ENCODE peak calls at places on chromosomes 12 and 14, in nine cellular contexts. One of them, this sample, is unnamed.

GRCh38 chr14:44505588-44505987 is 1.5 kb downstream of the FSCB start:
- DNase-seq in left ventricle myocardium inferior: no peak
- DNase-seq in H7: peak; percentile 16
- DNase-seq in IMR-90: no peak
- DNase-seq in CD4-positive, alpha-beta memory T cell: no peak
- DNase-seq in CD8-positive, alpha-beta memory T cell: no peak
- DNase-seq in mammary epithelial cell: no peak
- DNase-seq in GM23248: no peak
- DNase-seq in lung: no peak
- DNase-seq in this sample: no peak

GRCh38 chr12:84508325-84508861 is 404.2 kb downstream of the SLC6A15 start:
- DNase-seq in mammary epithelial cell: peak; percentile 88
- DNase-seq in lung: no peak
- DNase-seq in left ventricle myocardium inferior: no peak
- DNase-seq in CD4-positive, alpha-beta memory T cell: no peak
- DNase-seq in IMR-90: peak; percentile 75
- DNase-seq in H7: no peak
- DNase-seq in GM23248: peak; percentile 95
- DNase-seq in CD8-positive, alpha-beta memory T cell: no peak
- DNase-seq in this sample: no peak

GRCh38 chr12:53532026-53532425 is 24.7 kb upstream of the NPFF start:
- DNase-seq in mammary epithelial cell: no peak
- DNase-seq in GM23248: no peak
- DNase-seq in H7: no peak
- DNase-seq in lung: no peak
- DNase-seq in CD8-positive, alpha-beta memory T cell: no peak
- DNase-seq in left ventricle myocardium inferior: no peak
- DNase-seq in CD4-positive, alpha-beta memory T cell: no peak
- DNase-seq in IMR-90: no peak
- DNase-seq in this sample: no peak

GRCh38 chr14:42628591-42628990 is 1021.9 kb downstream of the LRFN5 start:
- DNase-seq in CD4-positive, alpha-beta memory T cell: no peak
- DNase-seq in IMR-90: no peak
- DNase-seq in GM23248: no peak
- DNase-seq in left ventricle myocardium inferior: no peak
- DNase-seq in lung: no peak
- DNase-seq in mammary epithelial cell: no peak
- DNase-seq in H7: no peak
- DNase-seq in CD8-positive, alpha-beta memory T cell: no peak
- DNase-seq in this sample: no peak

GRCh38 chr14:100575266-100575995 is 11.8 kb downstream of the BEGAIN start:
- DNase-seq in CD8-positive, alpha-beta memory T cell: no peak
- DNase-seq in GM23248: no peak
- DNase-seq in CD4-positive, alpha-beta memory T cell: peak; percentile 21
- DNase-seq in lung: no peak
- DNase-seq in mammary epithelial cell: no peak
- DNase-seq in H7: no peak
- DNase-seq in IMR-90: no peak
- DNase-seq in left ventricle myocardium inferior: no peak
- DNase-seq in this sample: no peak

GRCh38 chr12:19530631-19531020 is 91.3 kb downstream of the AEBP2 start:
- DNase-seq in lung: no peak
- DNase-seq in IMR-90: peak; percentile 17
- DNase-seq in CD4-positive, alpha-beta memory T cell: no peak
- DNase-seq in H7: no peak
- DNase-seq in mammary epithelial cell: peak; percentile 35
- DNase-seq in left ventricle myocardium inferior: no peak
- DNase-seq in GM23248: peak; percentile 67
- DNase-seq in CD8-positive, alpha-beta memory T cell: no peak
- DNase-seq in this sample: no peak

GRCh38 chr12:101782544-101782855 is 43.2 kb upstream of the SYCP3 start:
- DNase-seq in lung: no peak
- DNase-seq in left ventricle myocardium inferior: no peak
- DNase-seq in CD4-positive, alpha-beta memory T cell: no peak
- DNase-seq in IMR-90: peak; percentile 69
- DNase-seq in CD8-positive, alpha-beta memory T cell: no peak
- DNase-seq in H7: no peak
- DNase-seq in GM23248: no peak
- DNase-seq in mammary epithelial cell: no peak
- DNase-seq in this sample: no peak

GRCh38 chr12:79020106-79020505 is 155.5 kb downstream of the SYT1 start:
- DNase-seq in CD4-positive, alpha-beta memory T cell: no peak
- DNase-seq in GM23248: no peak
- DNase-seq in mammary epithelial cell: peak; percentile 62
- DNase-seq in lung: no peak
- DNase-seq in left ventricle myocardium inferior: no peak
- DNase-seq in H7: no peak
- DNase-seq in CD8-positive, alpha-beta memory T cell: no peak
- DNase-seq in IMR-90: peak; percentile 29
- DNase-seq in this sample: no peak

GRCh38 chr14:56807586-56808168 is 2.6 kb downstream of the OTX2 start:
- DNase-seq in H7: peak; percentile 51
- DNase-seq in CD8-positive, alpha-beta memory T cell: no peak
- DNase-seq in GM23248: no peak
- DNase-seq in mammary epithelial cell: no peak
- DNase-seq in CD4-positive, alpha-beta memory T cell: no peak
- DNase-seq in lung: no peak
- DNase-seq in IMR-90: no peak
- DNase-seq in left ventricle myocardium inferior: no peak
- DNase-seq in this sample: no peak

GRCh38 chr12:123223241-123223668 is 9.7 kb downstream of the MPHOSPH9 start:
- DNase-seq in mammary epithelial cell: no peak
- DNase-seq in lung: no peak
- DNase-seq in IMR-90: no peak
- DNase-seq in left ventricle myocardium inferior: no peak
- DNase-seq in CD4-positive, alpha-beta memory T cell: peak; percentile 71
- DNase-seq in CD8-positive, alpha-beta memory T cell: peak; percentile 37
- DNase-seq in GM23248: no peak
- DNase-seq in H7: no peak
- DNase-seq in this sample: no peak

GRCh38 chr12:24398605-24399004 is 449.1 kb upstream of the SOX5 start:
- DNase-seq in lung: no peak
- DNase-seq in mammary epithelial cell: no peak
- DNase-seq in H7: no peak
- DNase-seq in IMR-90: peak; percentile 15
- DNase-seq in CD8-positive, alpha-beta memory T cell: no peak
- DNase-seq in GM23248: no peak
- DNase-seq in CD4-positive, alpha-beta memory T cell: no peak
- DNase-seq in left ventricle myocardium inferior: no peak
- DNase-seq in this sample: no peak

DNA sequence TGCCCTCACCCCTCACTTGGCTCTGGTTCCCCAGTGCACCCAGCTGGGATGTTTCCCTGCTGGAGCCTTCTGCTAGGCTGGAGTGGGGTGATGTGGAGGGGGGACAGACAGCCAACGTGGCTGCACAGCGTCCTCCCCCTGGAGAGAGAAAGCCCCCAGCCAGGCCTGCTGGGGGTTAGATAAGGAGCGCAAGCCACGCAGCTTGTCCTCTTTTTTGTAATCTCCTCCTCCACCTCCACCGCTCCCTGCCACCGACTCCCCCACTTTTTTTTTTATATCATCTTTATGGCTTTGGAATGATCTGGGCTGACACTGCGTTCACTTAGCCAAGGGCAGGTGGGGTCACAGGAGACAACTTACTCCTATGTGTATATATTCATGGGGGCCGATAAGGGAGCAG is 169.8 kb upstream of the LHX5 start:
- DNase-seq in lung: no peak
- DNase-seq in GM23248: no peak
- DNase-seq in H7: no peak
- DNase-seq in IMR-90: no peak
- DNase-seq in CD4-positive, alpha-beta memory T cell: no peak
- DNase-seq in CD8-positive, alpha-beta memory T cell: no peak
- DNase-seq in mammary epithelial cell: no peak
- DNase-seq in left ventricle myocardium inferior: no peak
- DNase-seq in this sample: no peak
- H3K27me3 ChIP-seq in lung: peaks cover 4% of the 10 kb centered on the region
- H3K27me3 ChIP-seq in GM23248: peaks cover 3% of the 10 kb centered on the region
- H3K27me3 ChIP-seq in H7: no peaks in the 10 kb centered on the region
- H3K27me3 ChIP-seq in IMR-90: peaks cover 20% of the 10 kb centered on the region
- H3K27me3 ChIP-seq in CD4-positive, alpha-beta memory T cell: no peaks in the 10 kb centered on the region
- H3K27me3 ChIP-seq in CD8-positive, alpha-beta memory T cell: no peaks in the 10 kb centered on the region
- H3K27me3 ChIP-seq in mammary epithelial cell: peaks cover 1% of the 10 kb centered on the region
- H3K27me3 ChIP-seq in left ventricle myocardium inferior: peaks cover 97% of the 10 kb centered on the region
- H3K27me3 ChIP-seq in this sample: peaks cover 65% of the 10 kb centered on the region

GRCh38 chr14:75428230-75429104 is 645 bp downstream of the JDP2 start:
- DNase-seq in H7: peak; percentile 79
- DNase-seq in CD8-positive, alpha-beta memory T cell: no peak
- DNase-seq in mammary epithelial cell: peak; percentile 23
- DNase-seq in IMR-90: no peak
- DNase-seq in lung: peak; percentile 58
- DNase-seq in CD4-positive, alpha-beta memory T cell: no peak
- DNase-seq in GM23248: peak; percentile 73
- DNase-seq in left ventricle myocardium inferior: peak; percentile 63
- DNase-seq in this sample: no peak

GRCh38 chr14:75427482-75428229 is at the start of gene JDP2:
- DNase-seq in mammary epithelial cell: peak; percentile 26
- DNase-seq in IMR-90: peak; percentile 76
- DNase-seq in lung: peak; percentile 96
- DNase-seq in CD4-positive, alpha-beta memory T cell: peak; percentile 50
- DNase-seq in CD8-positive, alpha-beta memory T cell: peak; percentile 11
- DNase-seq in H7: peak; percentile 95
- DNase-seq in left ventricle myocardium inferior: peak; percentile 97
- DNase-seq in GM23248: peak; percentile 92
- DNase-seq in this sample: peak; percentile 95

GRCh38 chr14:75425443-75425842 is 2.4 kb upstream of the JDP2 start:
- DNase-seq in H7: no peak
- DNase-seq in CD4-positive, alpha-beta memory T cell: no peak
- DNase-seq in GM23248: no peak
- DNase-seq in left ventricle myocardium inferior: no peak
- DNase-seq in lung: no peak
- DNase-seq in IMR-90: peak; percentile 17
- DNase-seq in mammary epithelial cell: no peak
- DNase-seq in CD8-positive, alpha-beta memory T cell: no peak
- DNase-seq in this sample: no peak

GRCh38 chr14:75427126-75427481 is 718 bp upstream of the JDP2 start:
- DNase-seq in mammary epithelial cell: no peak
- DNase-seq in lung: no peak
- DNase-seq in H7: no peak
- DNase-seq in left ventricle myocardium inferior: peak; percentile 38
- DNase-seq in CD4-positive, alpha-beta memory T cell: no peak
- DNase-seq in CD8-positive, alpha-beta memory T cell: no peak
- DNase-seq in GM23248: no peak
- DNase-seq in IMR-90: no peak
- DNase-seq in this sample: peak; percentile 72

DNA sequence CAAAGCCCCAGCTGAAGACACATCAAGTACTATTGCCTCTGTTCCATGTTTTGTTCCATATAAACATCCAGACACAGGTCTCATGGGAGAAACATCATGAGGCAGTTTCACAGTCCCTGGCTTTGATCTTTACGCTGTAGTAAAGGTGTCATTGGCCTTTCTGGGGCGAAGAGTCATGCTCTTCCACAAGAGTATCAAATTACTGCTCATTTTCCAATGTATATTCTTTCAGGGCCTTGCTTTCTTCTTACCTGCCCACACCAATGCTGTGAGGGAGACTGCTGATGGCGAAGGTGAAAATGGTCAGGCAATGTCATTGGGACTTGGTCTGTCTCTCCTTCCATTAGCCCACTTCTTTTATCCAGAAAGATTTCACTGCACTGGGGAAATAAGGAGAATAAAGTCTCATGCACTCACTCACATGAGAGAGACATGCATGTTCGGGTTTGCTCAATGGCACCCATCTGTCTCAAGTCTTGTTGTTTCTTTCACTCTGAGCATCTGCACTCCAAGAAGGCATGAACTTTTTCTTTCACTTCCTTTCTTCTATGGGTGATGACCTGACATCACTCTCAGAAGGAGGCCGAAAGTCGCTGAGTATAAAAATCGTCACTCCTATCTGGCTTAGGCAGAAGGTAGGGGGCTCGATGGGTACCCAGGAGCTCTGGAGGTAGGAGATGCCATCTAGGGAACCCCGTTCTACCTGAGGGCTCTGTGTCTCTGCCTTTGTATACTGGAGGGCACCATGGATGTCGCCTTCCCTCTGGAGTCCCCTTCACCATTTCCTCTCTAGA is 1.3 kb upstream of the JDP2 start:
- DNase-seq in CD4-positive, alpha-beta memory T cell: no peak
- DNase-seq in GM23248: no peak
- DNase-seq in IMR-90: no peak
- DNase-seq in mammary epithelial cell: no peak
- DNase-seq in CD8-positive, alpha-beta memory T cell: no peak
- DNase-seq in lung: no peak
- DNase-seq in H7: no peak
- DNase-seq in left ventricle myocardium inferior: no peak
- DNase-seq in this sample: no peak
- H3K27me3 ChIP-seq in CD4-positive, alpha-beta memory T cell: no peaks in the 10 kb centered on the region
- H3K27me3 ChIP-seq in GM23248: no peaks in the 10 kb centered on the region
- H3K27me3 ChIP-seq in IMR-90: no peaks in the 10 kb centered on the region
- H3K27me3 ChIP-seq in mammary epithelial cell: no peaks in the 10 kb centered on the region
- H3K27me3 ChIP-seq in CD8-positive, alpha-beta memory T cell: peaks cover 16% of the 10 kb centered on the region
- H3K27me3 ChIP-seq in lung: no peaks in the 10 kb centered on the region
- H3K27me3 ChIP-seq in H7: peaks cover 17% of the 10 kb centered on the region
- H3K27me3 ChIP-seq in left ventricle myocardium inferior: no peaks in the 10 kb centered on the region
- H3K27me3 ChIP-seq in this sample: no peaks in the 10 kb centered on the region

GRCh38 chr14:67539116-67539515 is 6.0 kb downstream of the PLEKHH1 start:
- DNase-seq in CD8-positive, alpha-beta memory T cell: no peak
- DNase-seq in IMR-90: no peak
- DNase-seq in mammary epithelial cell: no peak
- DNase-seq in left ventricle myocardium inferior: no peak
- DNase-seq in H7: no peak
- DNase-seq in lung: no peak
- DNase-seq in GM23248: no peak
- DNase-seq in CD4-positive, alpha-beta memory T cell: no peak
- DNase-seq in this sample: no peak
- H3K27me3 ChIP-seq in CD8-positive, alpha-beta memory T cell: no peaks in the 10 kb centered on the region
- H3K27me3 ChIP-seq in IMR-90: peaks cover 36% of the 10 kb centered on the region
- H3K27me3 ChIP-seq in mammary epithelial cell: no peaks in the 10 kb centered on the region
- H3K27me3 ChIP-seq in left ventricle myocardium inferior: peaks cover 6% of the 10 kb centered on the region
- H3K27me3 ChIP-seq in H7: no peaks in the 10 kb centered on the region
- H3K27me3 ChIP-seq in lung: peaks cover 4% of the 10 kb centered on the region
- H3K27me3 ChIP-seq in GM23248: peaks cover 53% of the 10 kb centered on the region
- H3K27me3 ChIP-seq in CD4-positive, alpha-beta memory T cell: peaks cover 6% of the 10 kb centered on the region
- H3K27me3 ChIP-seq in this sample: no peaks in the 10 kb centered on the region

DNA sequence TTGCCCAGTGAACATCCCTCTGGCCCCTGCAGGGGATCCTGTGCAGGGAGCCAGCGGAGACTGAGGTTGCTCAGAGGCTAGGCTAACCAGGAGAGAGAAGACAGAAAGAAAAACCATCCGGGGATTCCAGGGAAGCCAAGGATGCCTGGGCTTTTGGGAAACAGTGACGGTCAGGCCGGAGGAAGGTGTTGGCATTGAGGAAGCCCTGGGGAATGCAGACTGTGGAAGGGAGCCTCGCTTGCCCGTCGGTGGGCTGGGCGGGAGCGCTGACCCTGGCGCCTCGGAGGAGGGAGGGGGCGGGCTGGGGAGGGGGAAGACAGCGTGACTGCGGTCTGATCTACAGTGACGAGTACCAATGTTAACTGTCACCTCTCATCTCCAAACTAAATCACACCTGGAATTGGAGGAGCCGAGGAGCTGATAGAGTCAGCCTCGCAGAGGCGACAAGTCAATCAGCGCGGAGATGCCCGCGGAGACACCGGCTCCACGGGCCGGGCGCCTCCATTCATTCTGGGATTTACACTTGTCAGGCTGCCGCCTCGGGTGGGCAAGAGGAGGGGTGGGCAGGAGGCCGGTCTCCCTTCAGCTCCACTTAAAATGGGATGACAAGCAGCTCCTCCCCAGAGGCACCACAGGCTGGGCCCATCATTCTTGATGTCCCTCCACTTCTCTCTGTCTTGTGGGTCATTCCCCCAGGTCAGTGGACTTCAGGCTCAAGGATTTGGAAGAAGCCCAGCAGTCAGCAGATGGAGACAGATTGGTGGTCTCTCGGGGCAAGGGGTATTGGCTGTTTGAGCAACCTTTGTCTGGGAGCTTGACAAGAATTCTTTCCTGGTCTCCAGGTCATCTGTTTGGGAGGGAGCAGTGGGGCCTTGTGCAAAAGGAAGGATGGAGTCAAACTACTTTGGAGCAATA is 20.4 kb upstream of the GPATCH2L start:
- DNase-seq in lung: no peak
- DNase-seq in IMR-90: no peak
- DNase-seq in H7: peak; percentile 72
- DNase-seq in mammary epithelial cell: no peak
- DNase-seq in CD8-positive, alpha-beta memory T cell: no peak
- DNase-seq in left ventricle myocardium inferior: no peak
- DNase-seq in CD4-positive, alpha-beta memory T cell: no peak
- DNase-seq in GM23248: no peak
- DNase-seq in this sample: no peak
- H3K27me3 ChIP-seq in lung: peaks cover 6% of the 10 kb centered on the region
- H3K27me3 ChIP-seq in IMR-90: peaks cover 18% of the 10 kb centered on the region
- H3K27me3 ChIP-seq in H7: peaks cover 19% of the 10 kb centered on the region
- H3K27me3 ChIP-seq in mammary epithelial cell: no peaks in the 10 kb centered on the region
- H3K27me3 ChIP-seq in CD8-positive, alpha-beta memory T cell: peaks cover 17% of the 10 kb centered on the region
- H3K27me3 ChIP-seq in left ventricle myocardium inferior: peaks cover 97% of the 10 kb centered on the region
- H3K27me3 ChIP-seq in CD4-positive, alpha-beta memory T cell: no peaks in the 10 kb centered on the region
- H3K27me3 ChIP-seq in GM23248: peaks cover 38% of the 10 kb centered on the region
- H3K27me3 ChIP-seq in this sample: no peaks in the 10 kb centered on the region

This sample was measured in tibial artery.